ENCODE peak calls at places on chromosomes 6 and 20, in four cellular contexts. O, P, M and B are unnamed samples.

GRCh38 chr6:47169785-47170685 is 127.9 kb upstream of the ADGRF1 start:
- DNase-seq in O (no peak), P (peak; percentile 47), M (no peak), B (no peak)

GRCh38 chr6:80217799-80218198 is 111.3 kb downstream of the BCKDHB start:
- DNase-seq in O (no peak), P (no peak), M (no peak), B (no peak)

GRCh38 chr6:139336488-139336887 is 38.0 kb downstream of the CITED2 start:
- DNase-seq in O (no peak), P (peak; percentile 41), M (no peak), B (no peak)

GRCh38 chr6:130945401-130945919 is 117.6 kb downstream of the EPB41L2 start:
- DNase-seq in O (no peak), P (peak; percentile 33), M (no peak), B (no peak)

GRCh38 chr6:68718379-68719073 is 83.4 kb downstream of the ADGRB3 start:
- DNase-seq in O (no peak), P (no peak), M (no peak), B (no peak)

GRCh38 chr6:121760640-121761213 is 325.3 kb downstream of the GJA1 start:
- DNase-seq in O (no peak), P (no peak), M (no peak), B (no peak)

GRCh38 chr20:2814587-2815051 is at the start of gene C20orf141:
- DNase-seq in O (no peak), P (peak; percentile 99), M (no peak), B (no peak)

GRCh38 chr6:119350202-119351004 is 842 bp upstream of the MAN1A1 start:
- DNase-seq in O (no peak), P (peak; percentile 67), M (peak; percentile 48), B (no peak)

GRCh38 chr6:31689249-31690110 is 8.6 kb upstream of the LY6G5C start:
- DNase-seq in O (no peak), P (no peak), M (no peak), B (no peak)

GRCh38 chr6:108734336-108734922 is 113.8 kb upstream of the ARMC2 start:
- DNase-seq in O (no peak), P (no peak), M (no peak), B (no peak)

GRCh38 chr6:167341665-167342655 is 17.1 kb downstream of the TTLL2 start:
- DNase-seq in O (no peak), P (no peak), M (no peak), B (no peak)

GRCh38 chr6:1215884-1216487 is 95.9 kb upstream of the FOXQ1 start:
- DNase-seq in O (no peak), P (no peak), M (no peak), B (no peak)

GRCh38 chr6:10272591-10272990 is 142.3 kb downstream of the TFAP2A start:
- DNase-seq in O (no peak), P (no peak), M (no peak), B (no peak)

GRCh38 chr6:34029489-34030280 is 116.2 kb downstream of the GRM4 start:
- DNase-seq in O (no peak), P (no peak), M (no peak), B (no peak)

GRCh38 chr6:34032856-34033255 is 113.0 kb downstream of the GRM4 start:
- DNase-seq in O (no peak), P (no peak), M (no peak), B (no peak)

GRCh38 chr6:34028691-34029360 is 117.1 kb downstream of the GRM4 start:
- DNase-seq in O (no peak), P (no peak), M (no peak), B (no peak)

GRCh38 chr6:34031567-34032383 is 114.1 kb downstream of the GRM4 start:
- DNase-seq in O (no peak), P (no peak), M (no peak), B (no peak)

GRCh38 chr6:34030831-34031566 is 114.9 kb downstream of the GRM4 start:
- DNase-seq in O (no peak), P (no peak), M (no peak), B (no peak)
- H3K27me3 ChIP-seq in O (peaks cover 27% of the 10 kb centered on the region), P (peaks cover 43% of the 10 kb centered on the region), M (peaks cover 4% of the 10 kb centered on the region), B (no peaks in the 10 kb centered on the region)

DNA sequence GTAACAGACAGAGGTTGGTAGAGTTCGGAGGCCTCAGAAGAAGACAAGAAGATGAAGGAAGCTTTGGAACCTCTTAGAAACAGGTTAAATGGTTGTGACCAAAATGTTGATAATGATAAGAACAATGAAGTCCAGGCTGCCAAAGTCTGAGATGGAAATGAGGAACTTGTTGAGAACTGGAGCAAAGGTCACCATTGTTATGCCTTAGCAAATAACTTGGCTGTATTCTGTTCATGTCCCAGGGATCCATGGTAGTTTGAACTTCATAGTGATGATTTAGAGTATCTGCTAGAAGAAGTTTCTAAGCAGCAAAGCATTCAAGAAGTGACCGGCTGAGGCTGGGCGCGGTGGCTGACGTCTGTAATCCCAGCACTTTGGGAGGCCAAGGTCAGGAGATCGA is 11.1 kb upstream of the LSM14B start:
- DNase-seq in O (no peak), P (no peak), M (no peak), B (no peak)
- H3K9me3 ChIP-seq in O (peaks cover 81% of the 10 kb centered on the region), P (peaks cover 44% of the 10 kb centered on the region), M (peaks cover 12% of the 10 kb centered on the region), B (peaks cover 55% of the 10 kb centered on the region)

GRCh38 chr6:14123331-14124105 is 5.9 kb downstream of the CD83 start:
- DNase-seq in O (no peak), P (peak; percentile 33), M (no peak), B (no peak)
- H3K4me1 ChIP-seq in O (no peaks in the 10 kb centered on the region), P (no peaks in the 10 kb centered on the region), M (peaks cover under 1% of the 10 kb centered on the region), B (peaks cover 39% of the 10 kb centered on the region)

DNA sequence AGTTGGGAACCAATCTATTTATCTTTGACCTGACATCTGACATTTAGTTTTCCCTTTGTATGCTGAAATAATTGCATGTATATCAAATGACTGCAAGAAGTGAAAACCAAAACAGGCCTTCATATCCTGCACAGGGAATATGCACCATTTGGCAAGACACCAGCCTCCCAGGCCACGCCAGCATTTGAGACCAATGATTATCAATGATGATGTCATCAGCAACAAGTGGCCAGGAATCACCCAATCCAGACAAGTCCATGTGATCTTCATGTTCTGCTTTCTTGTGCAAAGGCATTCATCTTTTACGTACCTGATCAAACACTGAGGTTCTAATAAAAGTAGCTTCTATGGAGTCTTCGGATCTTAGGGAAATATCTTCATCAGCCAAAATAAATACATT is 107.4 kb upstream of the TENT5A start:
- DNase-seq in O (no peak), P (no peak), M (no peak), B (no peak)
- H3K27me3 ChIP-seq in O (no peaks in the 10 kb centered on the region), P (no peaks in the 10 kb centered on the region), M (no peaks in the 10 kb centered on the region), B (no peaks in the 10 kb centered on the region)

GRCh38 chr6:158686791-158687381 is 37.0 kb downstream of the SYTL3 start:
- DNase-seq in O (no peak), P (no peak), M (no peak), B (no peak)

GRCh38 chr6:158688860-158689259 is 39.0 kb downstream of the SYTL3 start:
- DNase-seq in O (no peak), P (peak; percentile 67), M (no peak), B (no peak)

GRCh38 chr6:158686311-158686710 is 36.5 kb downstream of the SYTL3 start:
- DNase-seq in O (no peak), P (no peak), M (no peak), B (peak; percentile 64)

GRCh38 chr6:158684745-158685355 is 35.0 kb downstream of the SYTL3 start:
- DNase-seq in O (no peak), P (no peak), M (no peak), B (no peak)

GRCh38 chr6:158687507-158687906 is 37.7 kb downstream of the SYTL3 start:
- DNase-seq in O (no peak), P (no peak), M (no peak), B (no peak)
- H3K9me3 ChIP-seq in O (no peaks in the 10 kb centered on the region), P (no peaks in the 10 kb centered on the region), M (peaks cover 6% of the 10 kb centered on the region), B (no peaks in the 10 kb centered on the region)

GRCh38 chr6:20102674-20103073 is 109.6 kb downstream of the MBOAT1 start:
- DNase-seq in O (no peak), P (no peak), M (no peak), B (no peak)
- H3K4me1 ChIP-seq in O (no peaks in the 10 kb centered on the region), P (no peaks in the 10 kb centered on the region), M (no peaks in the 10 kb centered on the region), B (no peaks in the 10 kb centered on the region)

GRCh38 chr6:45917439-45917838 is 98.2 kb downstream of the CLIC5 start:
- DNase-seq in O (no peak), P (no peak), M (no peak), B (no peak)

GRCh38 chr6:45921703-45922270 is 93.9 kb downstream of the CLIC5 start:
- DNase-seq in O (no peak), P (no peak), M (no peak), B (no peak)

GRCh38 chr6:45922728-45923351 is 92.8 kb downstream of the CLIC5 start:
- DNase-seq in O (no peak), P (peak; percentile 61), M (peak; percentile 52), B (peak; percentile 66)

GRCh38 chr6:45923831-45924391 is 91.7 kb downstream of the CLIC5 start:
- DNase-seq in O (no peak), P (peak; percentile 63), M (no peak), B (no peak)

GRCh38 chr6:45920819-45921511 is 94.7 kb downstream of the CLIC5 start:
- DNase-seq in O (no peak), P (no peak), M (no peak), B (no peak)
- H3K27me3 ChIP-seq in O (no peaks in the 10 kb centered on the region), P (peaks cover 10% of the 10 kb centered on the region), M (no peaks in the 10 kb centered on the region), B (no peaks in the 10 kb centered on the region)

GRCh38 chr20:43095034-43095433 is 94.7 kb downstream of the PTPRT start:
- DNase-seq in O (no peak), P (no peak), M (no peak), B (no peak)
- H3K9me3 ChIP-seq in O (peaks cover 11% of the 10 kb centered on the region), P (peaks cover 26% of the 10 kb centered on the region), M (peaks cover 5% of the 10 kb centered on the region), B (no peaks in the 10 kb centered on the region)

GRCh38 chr20:46962452-46963195 is 68.0 kb downstream of the EYA2 start:
- DNase-seq in O (no peak), P (peak; percentile 39), M (no peak), B (no peak)

GRCh38 chr20:46959081-46959692 is 64.5 kb downstream of the EYA2 start:
- DNase-seq in O (no peak), P (peak; percentile 99), M (peak; percentile 22), B (no peak)

GRCh38 chr20:46960536-46960935 is 65.9 kb downstream of the EYA2 start:
- DNase-seq in O (no peak), P (no peak), M (no peak), B (no peak)

GRCh38 chr20:46963196-46963529 is 68.5 kb downstream of the EYA2 start:
- DNase-seq in O (no peak), P (no peak), M (no peak), B (no peak)

GRCh38 chr20:46959821-46960220 is 65.2 kb downstream of the EYA2 start:
- DNase-seq in O (no peak), P (no peak), M (no peak), B (no peak)
- H3K4me1 ChIP-seq in O (no peaks in the 10 kb centered on the region), P (peaks cover 17% of the 10 kb centered on the region), M (peaks cover 13% of the 10 kb centered on the region), B (no peaks in the 10 kb centered on the region)

GRCh38 chr20:45465492-45466266 is 3.9 kb upstream of the WFDC2 start:
- DNase-seq in O (no peak), P (no peak), M (no peak), B (no peak)
- H3K27me3 ChIP-seq in O (peaks cover 39% of the 10 kb centered on the region), P (peaks cover 45% of the 10 kb centered on the region), M (peaks cover 23% of the 10 kb centered on the region), B (peaks cover 28% of the 10 kb centered on the region)